ENCODE peak calls at places on chromosomes 11 and 22, in four cellular contexts. K, Y, Z and T are unnamed samples.

GRCh38 chr11:21895686-21896085 is 297.2 kb upstream of the ANO5 start:
- DNase-seq in Y (no peak), Z (no peak), K (no peak), T (no peak)

GRCh38 chr11:65912840-65913239 is 6.0 kb downstream of the C11orf68 start:
- DNase-seq in Y (peak; percentile 34), Z (peak; percentile 88), K (peak; percentile 91), T (no peak)

GRCh38 chr11:69335010-69335409 is 41.1 kb downstream of the MYEOV start:
- DNase-seq in Y (peak; percentile 24), K (no peak), Z (no peak), T (no peak)

GRCh38 chr11:79393362-79394043 is 47.3 kb downstream of the TENM4 start:
- DNase-seq in Z (peak; percentile 9), Y (peak; percentile 85), K (no peak), T (no peak)

GRCh38 chr22:17964647-17965046 is 59.7 kb downstream of the MICAL3 start:
- DNase-seq in K (no peak), Y (no peak), Z (no peak), T (peak; percentile 61)

GRCh38 chr11:14463623-14464022 is 36.0 kb downstream of the COPB1 start:
- DNase-seq in K (no peak), Z (no peak), Y (no peak), T (no peak)

GRCh38 chr11:122897606-122898210 is 15.1 kb downstream of the JHY start:
- DNase-seq in Y (no peak), K (peak; percentile 68), Z (peak; percentile 77), T (no peak)

GRCh38 chr11:16086229-16086628 is 270.1 kb downstream of the SOX6 start:
- DNase-seq in K (no peak), Y (peak; percentile 43), Z (no peak), T (no peak)

GRCh38 chr11:88353386-88353785 is 15.8 kb upstream of the CTSC start:
- DNase-seq in K (no peak), Z (no peak), Y (no peak), T (no peak)

GRCh38 chr11:11580831-11581492 is 40.8 kb downstream of the GALNT18 start:
- DNase-seq in Z (peak; percentile 60), Y (peak; percentile 36), K (no peak), T (no peak)

GRCh38 chr22:37636186-37636948 is 3.1 kb upstream of the SH3BP1 start:
- DNase-seq in K (peak; percentile 75), Y (no peak), Z (peak; percentile 27), T (no peak)

GRCh38 chr22:48554893-48555552 is 1272.7 kb downstream of the BRD1 start:
- DNase-seq in K (no peak), Z (no peak), Y (peak; percentile 84), T (no peak)

GRCh38 chr11:118142081-118142480 is 10.5 kb downstream of the SCN4B start:
- DNase-seq in Y (peak; percentile 63), K (no peak), Z (peak; percentile 64), T (no peak)

GRCh38 chr11:61629082-61629481 is 48.2 kb upstream of the SYT7 start:
- DNase-seq in K (no peak), Y (no peak), Z (no peak), T (no peak)

GRCh38 chr11:61626580-61627380 is 45.9 kb upstream of the SYT7 start:
- DNase-seq in Y (peak; percentile 87), Z (no peak), K (peak; percentile 36), T (peak; percentile 89)

GRCh38 chr11:61627831-61628753 is 47.2 kb upstream of the SYT7 start:
- DNase-seq in Y (peak; percentile 93), Z (peak; percentile 87), K (peak; percentile 73), T (no peak)

GRCh38 chr11:61621917-61622585 is 41.2 kb upstream of the SYT7 start:
- DNase-seq in Z (no peak), K (no peak), Y (peak; percentile 86), T (no peak)

DNA sequence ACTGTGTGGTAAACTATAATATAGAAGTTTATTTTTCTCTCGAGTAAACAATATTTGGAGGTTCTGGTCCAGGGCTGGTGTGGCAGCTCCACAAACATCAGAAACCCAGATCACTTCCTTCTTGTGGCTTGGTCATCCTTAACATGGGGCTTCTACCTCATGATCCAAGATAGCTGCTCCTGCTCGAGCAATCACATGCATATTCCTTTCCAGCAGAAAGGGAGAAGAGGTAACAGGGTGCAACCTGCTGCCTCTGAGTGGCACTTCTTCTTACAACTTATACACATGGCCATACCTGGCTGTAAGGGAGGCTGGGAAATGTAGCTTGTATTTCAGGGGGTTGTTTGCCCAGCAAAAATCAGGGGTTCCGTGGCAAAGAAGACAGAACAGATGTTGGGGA is 44.6 kb upstream of the SYT7 start:
- DNase-seq in K (no peak), Y (no peak), Z (no peak), T (no peak)
- H3K9ac ChIP-seq in K (no peak overlapping the region), Y (no peak overlapping the region), Z (no peak overlapping the region), T (no peak overlapping the region)

GRCh38 chr11:30171661-30172060 is 59.2 kb upstream of the FSHB start:
- DNase-seq in Y (no peak), K (no peak), Z (no peak), T (no peak)
- H3K27ac ChIP-seq in Y (no peak overlapping the region), K (no peak overlapping the region), Z (no peak overlapping the region), T (no peak overlapping the region)

GRCh38 chr11:64000740-64001514 is 14.7 kb downstream of the OTUB1 start:
- DNase-seq in K (no peak), Y (no peak), Z (peak; percentile 16), T (peak; percentile 77)
- H3K9ac ChIP-seq in K (no peak overlapping the region), Y (no peak overlapping the region), Z (peak overlapping the region; percentile 37), T (peak overlapping the region; percentile 40)

GRCh38 chr22:46687460-46687859 is 50.6 kb downstream of the CERK start:
- DNase-seq in Y (no peak), K (no peak), Z (no peak), T (no peak)
- H3K27ac ChIP-seq in Y (no peak overlapping the region), K (no peak overlapping the region), Z (no peak overlapping the region), T (no peak overlapping the region)

GRCh38 chr11:36596880-36597279 is 1.2 kb downstream of the RAG2 start:
- DNase-seq in Z (no peak), K (no peak), Y (no peak), T (no peak)

GRCh38 chr11:36600155-36600554 is 2.1 kb upstream of the RAG2 start:
- DNase-seq in Z (no peak), Y (peak; percentile 71), K (no peak), T (no peak)

GRCh38 chr11:36601145-36601544 is 3.1 kb upstream of the RAG2 start:
- DNase-seq in Z (no peak), K (no peak), Y (no peak), T (no peak)

GRCh38 chr11:36594316-36594989 is at the start of gene IFTAP:
- DNase-seq in Y (peak; percentile 91), K (peak; percentile 92), Z (peak; percentile 93), T (peak; percentile 72)

GRCh38 chr11:36598051-36598450 is at the start of gene RAG2:
- DNase-seq in Z (no peak), Y (no peak), K (no peak), T (no peak)
- H3K9ac ChIP-seq in Z (no peak within 1 kb of the TSS), Y (no peak within 1 kb of the TSS), K (no peak within 1 kb of the TSS), T (no peak within 1 kb of the TSS)